ENCODE peak calls at places on chromosomes 5 and 9, in five cellular contexts. L, B, P, U and T are unnamed samples.

GRCh38 chr9:71634753-71635152 is 133.6 kb downstream of the CEMIP2 start:
- DNase-seq in L (no peak), B (no peak), P (no peak), U (no peak), T (no peak)

GRCh38 chr9:132156256-132156655 is 5.6 kb upstream of the NTNG2 start:
- DNase-seq in L (no peak), B (no peak), P (no peak), U (no peak), T (no peak)

GRCh38 chr5:149500922-149501582 is 50.2 kb downstream of the CSNK1A1 start:
- DNase-seq in L (no peak), B (no peak), P (no peak), U (no peak), T (no peak)

GRCh38 chr9:95409650-95410426 is 92.3 kb upstream of the FANCC start:
- DNase-seq in L (no peak), B (no peak), P (peak; percentile 32), U (no peak), T (no peak)

GRCh38 chr9:134344068-134344820 is 18.0 kb downstream of the RXRA start:
- DNase-seq in L (no peak), B (no peak), P (no peak), U (no peak), T (peak; percentile 69)

GRCh38 chr5:96733771-96734498 is 71.8 kb downstream of the CAST start:
- DNase-seq in L (no peak), B (no peak), P (no peak), U (no peak), T (no peak)

GRCh38 chr9:36443581-36443980 is 43.5 kb upstream of the RNF38 start:
- DNase-seq in L (no peak), B (no peak), P (no peak), U (no peak), T (no peak)

GRCh38 chr9:72294952-72295351 is 70.1 kb downstream of the ZFAND5 start:
- DNase-seq in L (no peak), B (peak; percentile 36), P (peak; percentile 44), U (no peak), T (no peak)

GRCh38 chr9:92455217-92455616 is 27.1 kb downstream of the ASPN start:
- DNase-seq in L (no peak), B (no peak), P (peak; percentile 20), U (no peak), T (no peak)

GRCh38 chr9:79134654-79135053 is 437.1 kb upstream of the TLE4 start:
- DNase-seq in L (no peak), B (no peak), P (no peak), U (no peak), T (no peak)

GRCh38 chr9:106772523-106773290 is 90.3 kb upstream of the ZNF462 start:
- DNase-seq in L (no peak), B (no peak), P (no peak), U (no peak), T (no peak)

GRCh38 chr5:16552666-16553343 is 64.0 kb downstream of the RETREG1 start:
- DNase-seq in L (no peak), B (peak; percentile 89), P (peak; percentile 54), U (no peak), T (peak; percentile 74)

GRCh38 chr9:96655198-96655851 is at the start of gene PRXL2C:
- DNase-seq in L (peak; percentile 91), B (peak; percentile 81), P (peak; percentile 29), U (peak; percentile 24), T (peak; percentile 90)

GRCh38 chr5:139282195-139282557 is 11.4 kb upstream of the MATR3 start:
- DNase-seq in L (no peak), B (no peak), P (no peak), U (no peak), T (no peak)

GRCh38 chr5:118553662-118554061 is 434.7 kb downstream of the DTWD2 start:
- DNase-seq in L (no peak), B (no peak), P (no peak), U (no peak), T (peak; percentile 55)

GRCh38 chr5:163379298-163380155 is 57.9 kb upstream of the CCNG1 start:
- DNase-seq in L (no peak), B (no peak), P (peak; percentile 44), U (no peak), T (no peak)

GRCh38 chr9:93668261-93668871 is 92.0 kb downstream of the PHF2 start:
- DNase-seq in L (peak; percentile 55), B (peak; percentile 6), P (no peak), U (no peak), T (peak; percentile 3)

GRCh38 chr5:40578501-40579451 is 100.9 kb upstream of the PTGER4 start:
- DNase-seq in L (no peak), B (no peak), P (no peak), U (no peak), T (peak; percentile 25)

GRCh38 chr9:133030317-133031129 is at the start of gene GTF3C5:
- DNase-seq in L (peak; percentile 96), B (peak; percentile 92), P (peak; percentile 99), U (peak; percentile 76), T (peak; percentile 94)

GRCh38 chr9:74078647-74079046 is 418.5 kb upstream of the RORB start:
- DNase-seq in L (no peak), B (no peak), P (no peak), U (no peak), T (no peak)

GRCh38 chr5:107242411-107242810 is 428.3 kb downstream of the EFNA5 start:
- DNase-seq in L (no peak), B (no peak), P (no peak), U (no peak), T (no peak)

GRCh38 chr9:114263853-114264510 is 58.9 kb upstream of the ORM1 start:
- DNase-seq in L (no peak), B (no peak), P (no peak), U (no peak), T (no peak)

GRCh38 chr5:133392448-133392847 is 219.9 kb downstream of the FSTL4 start:
- DNase-seq in L (peak; percentile 46), B (no peak), P (no peak), U (no peak), T (no peak)

GRCh38 chr5:2960309-2960708 is 208.8 kb upstream of the IRX2 start:
- DNase-seq in L (no peak), B (no peak), P (no peak), U (no peak), T (no peak)

GRCh38 chr9:93064392-93065124 is 6.1 kb downstream of the SUSD3 start:
- DNase-seq in L (no peak), B (no peak), P (no peak), U (peak; percentile 22), T (no peak)

GRCh38 chr5:172095368-172095960 is 89.0 kb upstream of the FBXW11 start:
- DNase-seq in L (no peak), B (no peak), P (no peak), U (no peak), T (no peak)

DNA sequence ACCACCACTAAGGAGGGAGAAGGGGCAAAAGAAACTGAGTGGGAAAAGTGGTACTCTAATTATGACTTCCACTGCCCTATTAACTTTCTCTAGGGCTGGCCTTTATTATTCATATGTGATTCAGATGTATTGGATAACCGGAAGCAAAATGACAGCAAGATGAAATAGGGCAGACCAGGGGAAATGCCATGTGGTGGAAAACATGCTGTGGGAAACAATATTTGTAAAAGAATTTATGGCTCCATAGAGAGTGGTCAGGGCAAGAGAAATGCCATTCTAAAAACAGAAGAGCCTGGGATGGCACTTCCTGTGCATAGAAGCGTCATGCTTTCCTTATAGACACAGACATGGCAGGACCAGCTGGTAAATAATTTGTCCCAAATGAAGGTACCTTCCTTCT is 67.7 kb downstream of the MEGF10 start:
- DNase-seq in L (no peak), B (no peak), P (no peak), U (no peak), T (no peak)
- H3K27ac ChIP-seq in L (no peak overlapping the region), B (no peak overlapping the region), P (no peak overlapping the region), U (no peak overlapping the region), T (no peak overlapping the region)

DNA sequence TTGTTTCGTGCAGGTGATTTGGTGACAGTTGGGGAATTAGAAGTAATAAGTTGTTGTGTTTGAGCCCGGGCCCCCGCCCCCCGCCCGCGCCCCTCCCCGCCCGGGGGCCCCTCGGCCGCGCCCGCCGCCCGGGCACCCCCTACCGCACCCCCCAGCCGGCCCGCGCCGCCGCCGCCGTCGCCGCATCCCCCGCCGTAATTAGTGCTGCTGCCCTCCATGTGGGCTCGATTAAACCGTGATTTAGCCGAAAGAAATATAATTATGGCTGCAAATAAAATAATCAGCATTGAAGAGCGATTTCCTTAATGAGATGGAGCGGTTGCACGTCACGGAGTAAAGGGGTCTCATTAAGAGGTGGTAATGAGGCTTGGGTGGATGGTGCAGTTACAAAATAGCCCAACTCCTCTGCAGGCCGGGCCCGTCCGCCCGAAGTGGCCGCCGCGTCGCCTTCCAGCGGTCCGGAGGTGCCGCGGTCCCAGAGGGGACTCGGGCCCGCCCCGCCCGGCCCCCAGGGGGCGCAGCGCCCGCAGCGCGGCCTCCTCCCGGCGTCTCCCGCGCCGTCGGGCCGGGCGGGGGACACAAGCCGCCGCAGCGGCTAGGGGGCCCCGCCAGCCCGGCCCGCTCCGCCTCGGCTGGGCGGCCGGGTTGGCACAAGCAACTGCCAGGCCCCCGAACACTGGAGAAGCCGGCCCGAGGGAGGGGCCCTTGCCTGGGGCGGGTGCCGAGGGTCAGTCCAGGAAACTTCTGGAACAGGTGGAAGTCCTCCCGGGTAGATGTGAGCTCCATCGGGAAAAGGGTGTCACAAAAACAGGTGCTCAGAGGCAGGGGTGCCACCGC is 6.9 kb upstream of the OTP start:
- DNase-seq in L (no peak), B (peak; percentile 35), P (peak; percentile 13), U (no peak), T (peak; percentile 69)
- TF ChIP-seq CTCF in L (no peak), B (peak; percentile 67), P (peak; percentile 54), U (peak; percentile 53), T (peak; percentile 53)

DNA sequence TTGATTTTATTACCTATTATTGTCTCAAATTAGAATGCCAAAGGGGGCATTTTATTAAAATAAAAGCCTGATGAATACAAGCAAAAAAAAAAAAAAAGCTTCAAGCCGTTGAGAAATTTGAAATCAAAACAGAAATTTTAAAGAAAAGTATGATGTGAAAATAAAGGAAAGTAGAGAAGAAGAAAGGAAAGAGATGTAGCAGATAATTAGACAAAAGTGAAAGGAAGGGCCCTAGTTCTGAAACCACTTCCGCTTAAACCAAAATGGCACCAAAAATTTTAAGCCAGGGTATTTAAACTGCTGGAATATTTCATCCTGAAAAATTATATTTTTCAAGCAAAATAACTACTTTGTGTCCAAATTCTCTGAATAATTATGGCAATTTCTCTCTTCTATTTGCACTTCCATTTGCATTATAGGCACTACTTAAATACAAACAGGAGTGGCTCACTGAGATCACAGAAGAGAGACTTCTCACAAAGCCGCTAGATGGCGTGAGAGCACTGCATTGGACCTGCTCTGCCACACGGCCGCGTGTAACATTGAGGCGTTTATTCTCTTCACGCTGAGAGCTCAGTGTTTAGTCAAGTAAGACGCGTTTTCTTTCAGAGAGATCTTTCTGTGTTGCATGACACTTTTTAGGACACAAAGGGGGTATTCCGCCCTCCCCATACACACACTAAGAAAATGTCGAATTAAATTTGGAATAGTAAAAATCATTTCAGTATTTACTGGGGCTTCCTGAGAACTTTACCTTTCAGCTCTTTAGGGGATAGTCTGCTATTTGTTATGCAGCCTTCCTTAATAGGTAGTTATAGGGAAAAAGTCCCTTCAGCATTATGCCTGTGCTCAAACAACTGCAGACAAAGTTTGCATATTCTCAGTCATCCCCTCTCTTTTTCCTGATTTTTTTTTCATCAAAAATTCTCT is 368.4 kb upstream of the CCNH start:
- DNase-seq in L (peak; percentile 70), B (peak; percentile 74), P (peak; percentile 70), U (peak; percentile 0), T (peak; percentile 79)
- H3K27ac ChIP-seq in L (no peak overlapping the region), B (no peak overlapping the region), P (no peak overlapping the region), U (no peak overlapping the region), T (no peak overlapping the region)

DNA sequence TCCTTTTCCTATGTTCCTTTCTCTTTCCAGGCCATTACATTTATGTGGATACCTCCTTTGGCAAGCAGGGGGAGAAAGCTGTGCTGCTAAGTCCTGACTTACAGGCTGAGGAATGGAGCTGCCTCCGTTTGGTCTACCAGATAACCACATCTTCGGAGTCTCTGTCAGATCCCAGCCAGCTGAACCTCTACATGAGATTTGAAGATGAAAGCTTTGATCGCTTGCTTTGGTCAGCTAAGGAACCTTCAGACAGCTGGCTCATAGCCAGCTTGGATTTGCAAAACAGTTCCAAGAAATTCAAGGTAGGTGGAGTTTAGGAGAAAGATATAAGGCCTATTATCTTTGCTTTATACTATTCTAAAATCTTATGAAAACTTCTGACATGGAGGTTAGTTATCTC is 64.5 kb downstream of the MAMDC2 start:
- DNase-seq in L (no peak), B (no peak), P (no peak), U (no peak), T (no peak)
- TF ChIP-seq CTCF in L (no peak), B (no peak), P (no peak), U (no peak), T (no peak)